ENCODE peak calls at places on chromosomes 2 and 18, in five cellular contexts. A is SK-N-SH, F is GM12878, I is K562, H is IMR-90. M is an unnamed sample.

GRCh38 chr2:144886847-144887246 is 366.9 kb upstream of the ZEB2 start:
- DNase-seq in A (no peak), F (no peak), I (no peak), H (no peak), M (no peak)

GRCh38 chr18:54149078-54149697 is 75.3 kb downstream of the MBD2 start:
- DNase-seq in A (no peak), F (peak), I (peak), H (peak), M (peak)

GRCh38 chr18:21359746-21360145 is 117.7 kb downstream of the GREB1L start:
- DNase-seq in A (no peak), F (no peak), I (no peak), H (no peak), M (no peak)

GRCh38 chr2:87996570-87996969 is 19.8 kb downstream of the RNU2-63P start:
- DNase-seq in A (no peak), F (no peak), I (no peak), H (no peak), M (no peak)

GRCh38 chr18:25042641-25043051 is 309.3 kb downstream of the ZNF521 start:
- DNase-seq in A (peak), F (no peak), I (no peak), H (no peak), M (no peak)

GRCh38 chr2:15952451-15953142 is 12.2 kb downstream of the MYCN start:
- DNase-seq in A (no peak), F (no peak), I (no peak), H (no peak), M (no peak)

GRCh38 chr2:20179755-20180594 is 45.0 kb downstream of the SDC1 start:
- DNase-seq in A (peak), F (no peak), I (peak), H (no peak), M (peak)

GRCh38 chr2:15757820-15758586 is 166.3 kb downstream of the DDX1 start:
- DNase-seq in A (no peak), F (no peak), I (no peak), H (no peak), M (no peak)

GRCh38 chr18:57435851-57436192 is 648 bp downstream of the ONECUT2 start:
- DNase-seq in A (peak), F (no peak), I (no peak), H (no peak), M (no peak)

GRCh38 chr18:25422230-25422629 is 70.3 kb upstream of the ZNF521 start:
- DNase-seq in A (no peak), F (no peak), I (no peak), H (peak), M (no peak)

GRCh38 chr2:237408280-237408679 is 5.7 kb downstream of the COL6A3 start:
- DNase-seq in A (no peak), F (no peak), I (no peak), H (peak), M (no peak)
- TF ChIP-seq MXI1 in A (no peak), F (no peak), I (no peak), H (no peak), M (no peak)

GRCh38 chr2:69585855-69586560 is 57.5 kb downstream of the AAK1 start:
- DNase-seq in A (no peak), F (no peak), I (no peak), H (no peak), M (no peak)

GRCh38 chr2:69592511-69592910 is 51.0 kb downstream of the AAK1 start:
- DNase-seq in A (no peak), F (no peak), I (no peak), H (no peak), M (no peak)

GRCh38 chr2:69588403-69588802 is 55.1 kb downstream of the AAK1 start:
- DNase-seq in A (no peak), F (no peak), I (no peak), H (no peak), M (no peak)

GRCh38 chr2:69588945-69589344 is 54.6 kb downstream of the AAK1 start:
- DNase-seq in A (no peak), F (no peak), I (no peak), H (no peak), M (peak)

GRCh38 chr2:69589973-69590652 is 53.4 kb downstream of the AAK1 start:
- DNase-seq in A (no peak), F (no peak), I (peak), H (peak), M (no peak)
- TF ChIP-seq MXI1 in A (no peak), F (no peak), I (no peak), H (no peak), M (no peak)

GRCh38 chr2:232898592-232899541 is 28.8 kb downstream of the SNORC start:
- DNase-seq in A (peak), F (no peak), I (no peak), H (peak), M (no peak)

GRCh38 chr2:232896111-232896510 is 26.0 kb downstream of the SNORC start:
- DNase-seq in A (no peak), F (no peak), I (no peak), H (no peak), M (no peak)

GRCh38 chr2:232896700-232897385 is 26.8 kb downstream of the SNORC start:
- DNase-seq in A (no peak), F (no peak), I (no peak), H (no peak), M (no peak)

GRCh38 chr2:232897971-232898408 is 27.9 kb downstream of the SNORC start:
- DNase-seq in A (no peak), F (no peak), I (no peak), H (no peak), M (no peak)

DNA sequence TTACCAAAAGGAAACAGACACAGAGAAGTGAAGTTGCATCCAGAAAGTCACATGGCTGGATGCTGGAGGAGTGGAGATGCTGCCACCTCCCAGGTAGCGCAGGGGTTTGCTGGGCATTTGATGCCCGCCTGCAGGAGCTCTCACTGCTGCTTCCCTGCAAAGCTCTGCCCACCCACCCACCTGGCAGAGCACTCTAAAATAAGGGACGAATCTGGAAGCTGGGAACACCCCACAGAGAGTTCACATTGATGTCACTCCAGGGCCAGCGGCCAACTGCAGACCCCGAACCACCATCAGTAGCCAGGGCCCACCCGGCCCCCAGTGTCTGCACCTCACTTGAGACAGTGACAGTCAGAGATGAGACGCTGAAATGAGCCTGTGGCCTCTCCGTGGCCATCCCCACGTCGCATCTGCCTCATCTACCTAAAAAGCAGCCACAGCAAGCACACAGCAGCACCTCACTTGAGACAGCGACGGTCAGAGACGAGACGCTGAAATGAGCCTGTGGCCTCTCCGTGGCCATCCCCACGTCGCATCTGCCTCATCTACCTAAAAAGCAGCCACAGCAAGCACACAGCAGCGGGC is 27.4 kb downstream of the SNORC start:
- DNase-seq in A (no peak), F (no peak), I (no peak), H (no peak), M (no peak)
- TF ChIP-seq MXI1 in A (no peak), F (no peak), I (no peak), H (no peak), M (no peak)

GRCh38 chr2:21787931-21788330 is 664.2 kb downstream of the TDRD15 start:
- DNase-seq in A (no peak), F (no peak), I (no peak), H (peak), M (no peak)

DNA sequence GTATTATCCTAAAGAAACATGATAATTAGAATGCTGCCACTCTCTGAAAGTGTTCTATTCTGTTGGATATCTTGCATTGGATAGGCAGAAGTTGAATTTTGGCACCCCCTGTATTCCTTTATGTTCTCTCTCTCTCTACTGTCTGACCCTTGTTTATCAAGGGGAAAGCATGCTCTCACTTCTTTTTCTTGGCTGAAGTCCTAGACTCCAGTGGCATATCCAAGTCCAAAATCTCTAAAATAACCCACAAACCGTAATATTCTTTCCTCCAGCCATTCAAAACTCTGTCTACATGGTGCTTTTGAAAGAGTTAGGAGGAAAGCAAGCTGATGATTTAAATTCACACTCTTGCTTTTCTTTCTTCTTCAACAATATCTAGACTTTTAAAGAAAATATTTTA is 669.7 kb downstream of the TDRD15 start:
- DNase-seq in A (no peak), F (no peak), I (no peak), H (peak), M (no peak)
- TF ChIP-seq MXI1 in A (no peak), F (no peak), I (no peak), H (no peak), M (no peak)